ENCODE peak calls at places on chromosomes 4 and X, in seven cellular contexts. One of them, this sample, is unnamed.

GRCh38 chr4:149754526-149754925 is 61.1 kb downstream of the IQCM start:
- DNase-seq in activated CD8-positive, alpha-beta memory T cell treated with anti-CD3 and anti-CD28 coated beads for 48 hours: no peak
- DNase-seq in bronchial epithelial cell: peak
- DNase-seq in heart left ventricle: no peak
- DNase-seq in kidney glomerular epithelial cell: peak
- DNase-seq in stimulated activated CD4-positive, alpha-beta T cell treated with anti-CD3 and anti-CD28 coated beads, Interleukin-4, amount 100 ng/mL, for 24 hours: no peak
- DNase-seq in HFFc6: peak
- DNase-seq in this sample: no peak

GRCh38 chrX:3638280-3638873 is 75.1 kb downstream of the PRKX start:
- DNase-seq in heart left ventricle: no peak
- DNase-seq in kidney glomerular epithelial cell: no peak
- DNase-seq in stimulated activated CD4-positive, alpha-beta T cell treated with anti-CD3 and anti-CD28 coated beads, Interleukin-4, amount 100 ng/mL, for 24 hours: peak
- DNase-seq in activated CD8-positive, alpha-beta memory T cell treated with anti-CD3 and anti-CD28 coated beads for 48 hours: no peak
- DNase-seq in bronchial epithelial cell: peak
- DNase-seq in HFFc6: peak
- DNase-seq in this sample: no peak

GRCh38 chr4:81504685-81505598 is 33.2 kb upstream of the RASGEF1B start:
- DNase-seq in activated CD8-positive, alpha-beta memory T cell treated with anti-CD3 and anti-CD28 coated beads for 48 hours: peak
- DNase-seq in stimulated activated CD4-positive, alpha-beta T cell treated with anti-CD3 and anti-CD28 coated beads, Interleukin-4, amount 100 ng/mL, for 24 hours: peak
- DNase-seq in bronchial epithelial cell: no peak
- DNase-seq in kidney glomerular epithelial cell: no peak
- DNase-seq in HFFc6: no peak
- DNase-seq in heart left ventricle: peak
- DNase-seq in this sample: peak

GRCh38 chrX:22666441-22666840 is 333.3 kb upstream of the DDX53 start:
- DNase-seq in heart left ventricle: no peak
- DNase-seq in HFFc6: no peak
- DNase-seq in kidney glomerular epithelial cell: no peak
- DNase-seq in activated CD8-positive, alpha-beta memory T cell treated with anti-CD3 and anti-CD28 coated beads for 48 hours: no peak
- DNase-seq in bronchial epithelial cell: no peak
- DNase-seq in stimulated activated CD4-positive, alpha-beta T cell treated with anti-CD3 and anti-CD28 coated beads, Interleukin-4, amount 100 ng/mL, for 24 hours: no peak
- DNase-seq in this sample: no peak

GRCh38 chrX:97326456-97326855 is 442.7 kb downstream of the RPA4 start:
- DNase-seq in stimulated activated CD4-positive, alpha-beta T cell treated with anti-CD3 and anti-CD28 coated beads, Interleukin-4, amount 100 ng/mL, for 24 hours: no peak
- DNase-seq in heart left ventricle: no peak
- DNase-seq in activated CD8-positive, alpha-beta memory T cell treated with anti-CD3 and anti-CD28 coated beads for 48 hours: no peak
- DNase-seq in bronchial epithelial cell: no peak
- DNase-seq in HFFc6: no peak
- DNase-seq in kidney glomerular epithelial cell: no peak
- DNase-seq in this sample: no peak

GRCh38 chr4:87732033-87732770 is 67.2 kb upstream of the IBSP start:
- DNase-seq in HFFc6: no peak
- DNase-seq in heart left ventricle: no peak
- DNase-seq in bronchial epithelial cell: peak
- DNase-seq in kidney glomerular epithelial cell: no peak
- DNase-seq in stimulated activated CD4-positive, alpha-beta T cell treated with anti-CD3 and anti-CD28 coated beads, Interleukin-4, amount 100 ng/mL, for 24 hours: no peak
- DNase-seq in activated CD8-positive, alpha-beta memory T cell treated with anti-CD3 and anti-CD28 coated beads for 48 hours: no peak
- DNase-seq in this sample: no peak

GRCh38 chrX:118519411-118520205 is 24.0 kb downstream of the DOCK11 start:
- DNase-seq in stimulated activated CD4-positive, alpha-beta T cell treated with anti-CD3 and anti-CD28 coated beads, Interleukin-4, amount 100 ng/mL, for 24 hours: no peak
- DNase-seq in kidney glomerular epithelial cell: no peak
- DNase-seq in activated CD8-positive, alpha-beta memory T cell treated with anti-CD3 and anti-CD28 coated beads for 48 hours: no peak
- DNase-seq in heart left ventricle: no peak
- DNase-seq in HFFc6: peak
- DNase-seq in bronchial epithelial cell: peak
- DNase-seq in this sample: no peak

GRCh38 chr4:89067407-89067806 is 10.4 kb upstream of the FAM13A start:
- DNase-seq in stimulated activated CD4-positive, alpha-beta T cell treated with anti-CD3 and anti-CD28 coated beads, Interleukin-4, amount 100 ng/mL, for 24 hours: no peak
- DNase-seq in heart left ventricle: no peak
- DNase-seq in bronchial epithelial cell: peak
- DNase-seq in kidney glomerular epithelial cell: no peak
- DNase-seq in HFFc6: no peak
- DNase-seq in activated CD8-positive, alpha-beta memory T cell treated with anti-CD3 and anti-CD28 coated beads for 48 hours: no peak
- DNase-seq in this sample: no peak

GRCh38 chrX:46310815-46311497 is 234.3 kb downstream of the ZNF674 start:
- DNase-seq in bronchial epithelial cell: peak
- DNase-seq in kidney glomerular epithelial cell: no peak
- DNase-seq in heart left ventricle: no peak
- DNase-seq in activated CD8-positive, alpha-beta memory T cell treated with anti-CD3 and anti-CD28 coated beads for 48 hours: no peak
- DNase-seq in HFFc6: no peak
- DNase-seq in stimulated activated CD4-positive, alpha-beta T cell treated with anti-CD3 and anti-CD28 coated beads, Interleukin-4, amount 100 ng/mL, for 24 hours: no peak
- DNase-seq in this sample: no peak